ENCODE peak calls at places on chromosomes 2 and 18, in six cellular contexts. B is cardiac muscle cell, J is mesothelial cell of epicardium, K is cardiac fibroblast, C is HepG2, M is OCI-LY7. Q is an unnamed sample.

GRCh38 chr2:3805120-3805519 is 101.7 kb downstream of the DCDC2C start:
- DNase-seq in B (no peak), J (no peak), K (no peak), C (peak), M (no peak), Q (no peak)

GRCh38 chr18:62183578-62184195 is 3.2 kb downstream of the PIGN start:
- DNase-seq in B (peak), J (no peak), K (peak), C (peak), M (peak), Q (peak)

GRCh38 chr2:66030553-66030952 is 404.4 kb upstream of the MEIS1 start:
- DNase-seq in B (no peak), J (no peak), K (no peak), C (peak), M (no peak), Q (no peak)

GRCh38 chr18:61154866-61155265 is 178.4 kb upstream of the CDH20 start:
- DNase-seq in B (no peak), J (no peak), K (no peak), C (no peak), M (no peak), Q (no peak)

GRCh38 chr2:221025397-221025796 is 546.7 kb downstream of the EPHA4 start:
- DNase-seq in B (no peak), J (no peak), K (no peak), C (no peak), M (peak), Q (no peak)

GRCh38 chr2:10161206-10161931 is 38.8 kb downstream of the RRM2 start:
- DNase-seq in B (no peak), J (no peak), K (peak), C (no peak), M (no peak), Q (no peak)

GRCh38 chr2:139992078-139992477 is 1211.9 kb upstream of the NXPH2 start:
- DNase-seq in B (no peak), J (no peak), K (no peak), C (peak), M (no peak), Q (no peak)

GRCh38 chr18:67733094-67733493 is 216.6 kb upstream of the DSEL start:
- DNase-seq in B (peak), J (no peak), K (peak), C (no peak), M (no peak), Q (no peak)

GRCh38 chr18:22314406-22314805 is 103.3 kb downstream of the CTAGE1 start:
- DNase-seq in B (peak), J (no peak), K (peak), C (no peak), M (no peak), Q (no peak)

GRCh38 chr2:231193216-231193615 is 5.2 kb upstream of the ARMC9 start:
- DNase-seq in B (no peak), J (no peak), K (no peak), C (no peak), M (no peak), Q (no peak)

GRCh38 chr18:63578357-63578958 is 8.7 kb upstream of the SERPINB13 start:
- DNase-seq in B (peak), J (no peak), K (peak), C (peak), M (peak), Q (peak)

GRCh38 chr2:129764376-129765325 is 214.8 kb upstream of the RAB6C start:
- DNase-seq in B (no peak), J (no peak), K (no peak), C (no peak), M (no peak), Q (no peak)

GRCh38 chr18:61546598-61546997 is 213.4 kb downstream of the CDH20 start:
- DNase-seq in B (peak), J (no peak), K (peak), C (no peak), M (no peak), Q (no peak)

GRCh38 chr2:233062946-233063268 is 2.8 kb downstream of the INPP5D start:
- DNase-seq in B (no peak), J (no peak), K (no peak), C (no peak), M (no peak), Q (no peak)

GRCh38 chr2:16665746-16666452 is at the start of gene CYRIA:
- DNase-seq in B (peak), J (peak), K (peak), C (no peak), M (peak), Q (peak)

GRCh38 chr2:238528953-238529781 is 102.4 kb downstream of the ASB1 start:
- DNase-seq in B (peak), J (no peak), K (peak), C (peak), M (no peak), Q (no peak)

GRCh38 chr2:84481702-84482101 is 22.6 kb upstream of the SUCLG1 start:
- DNase-seq in B (peak), J (no peak), K (peak), C (no peak), M (no peak), Q (no peak)

GRCh38 chr2:167052825-167053224 is 164.5 kb downstream of the XIRP2 start:
- DNase-seq in B (peak), J (no peak), K (peak), C (no peak), M (no peak), Q (no peak)

GRCh38 chr2:216632952-216633615 is at the start of gene IGFBP2:
- DNase-seq in B (peak), J (peak), K (peak), C (no peak), M (no peak), Q (peak)

GRCh38 chr2:105645031-105645940 is 99.4 kb upstream of the NCK2 start:
- DNase-seq in B (no peak), J (no peak), K (no peak), C (no peak), M (no peak), Q (no peak)

GRCh38 chr18:11136241-11136640 is 13.1 kb downstream of the PIEZO2 start:
- DNase-seq in B (peak), J (no peak), K (no peak), C (no peak), M (no peak), Q (no peak)

GRCh38 chr2:44997948-44998347 is 11.3 kb downstream of the SIX2 start:
- DNase-seq in B (no peak), J (no peak), K (peak), C (no peak), M (no peak), Q (no peak)

GRCh38 chr2:178419123-178419522 is 31.9 kb downstream of the PRKRA start:
- DNase-seq in B (peak), J (no peak), K (peak), C (no peak), M (peak), Q (no peak)

GRCh38 chr18:35477974-35478373 is 19.8 kb downstream of the INO80C start:
- DNase-seq in B (no peak), J (no peak), K (no peak), C (no peak), M (no peak), Q (no peak)

GRCh38 chr18:35479911-35480586 is 17.7 kb downstream of the INO80C start:
- DNase-seq in B (no peak), J (no peak), K (no peak), C (no peak), M (no peak), Q (no peak)

GRCh38 chr18:35481960-35482366 is 15.8 kb downstream of the INO80C start:
- DNase-seq in B (no peak), J (no peak), K (no peak), C (peak), M (no peak), Q (no peak)

GRCh38 chr18:35477497-35477896 is 20.3 kb downstream of the INO80C start:
- DNase-seq in B (no peak), J (no peak), K (no peak), C (no peak), M (no peak), Q (no peak)

GRCh38 chr18:35478520-35479435 is 19.0 kb downstream of the INO80C start:
- DNase-seq in B (peak), J (no peak), K (peak), C (peak), M (no peak), Q (peak)
- TF ChIP-seq CTCF in B (no peak), J (no peak), K (no peak), C (no peak), M (no peak), Q (no peak)

GRCh38 chr2:42618116-42618515 is 49.7 kb downstream of the MTA3 start:
- DNase-seq in B (no peak), J (no peak), K (peak), C (no peak), M (no peak), Q (no peak)

GRCh38 chr2:42624047-42624446 is 55.6 kb downstream of the MTA3 start:
- DNase-seq in B (no peak), J (no peak), K (no peak), C (no peak), M (no peak), Q (no peak)

GRCh38 chr2:42618972-42619371 is 50.5 kb downstream of the MTA3 start:
- DNase-seq in B (peak), J (no peak), K (peak), C (no peak), M (no peak), Q (no peak)

GRCh38 chr2:42622943-42623676 is 54.7 kb downstream of the MTA3 start:
- DNase-seq in B (no peak), J (no peak), K (no peak), C (no peak), M (no peak), Q (no peak)
- TF ChIP-seq CTCF in B (no peak), J (no peak), K (no peak), C (no peak), M (no peak), Q (no peak)

DNA sequence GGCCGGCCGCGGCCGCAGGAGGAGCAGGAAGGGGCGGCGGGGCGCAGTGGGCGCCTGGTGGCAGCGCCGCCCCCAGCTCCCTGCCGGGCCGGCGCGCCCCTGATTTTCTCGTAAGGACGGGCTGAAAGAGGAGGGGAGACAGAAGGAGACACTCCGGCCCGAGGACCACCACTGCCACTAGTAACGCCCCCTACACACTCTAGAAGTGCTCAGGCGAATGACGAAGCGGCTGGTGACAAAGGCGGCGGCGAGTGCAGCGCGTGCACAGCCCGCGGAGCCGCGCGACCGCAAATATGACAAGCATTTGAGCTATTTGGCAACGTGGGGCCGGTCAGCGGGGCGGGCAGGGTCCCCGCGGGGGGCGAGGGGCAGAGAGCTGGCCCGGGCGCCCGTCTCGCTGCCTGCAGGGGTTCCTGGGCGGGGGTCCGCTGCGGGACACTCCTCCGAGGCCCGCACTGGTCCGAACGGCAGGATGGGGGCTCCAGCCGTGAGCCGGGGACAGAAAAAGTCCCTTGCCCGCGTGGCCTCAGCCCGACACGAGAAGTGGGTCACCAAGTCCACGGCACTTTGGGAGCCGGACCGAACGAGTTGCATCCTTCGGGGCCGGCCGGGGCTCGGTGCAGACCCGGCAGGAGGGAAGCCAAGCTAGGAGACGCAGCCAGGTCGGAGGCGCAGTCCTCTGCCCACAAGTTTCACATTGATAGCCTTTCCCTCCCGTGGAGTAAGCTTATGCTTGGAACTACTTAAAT is 524 bp upstream of the SERTAD2 start:
- DNase-seq in B (peak), J (peak), K (peak), C (peak), M (peak), Q (no peak)
- TF ChIP-seq CTCF in B (no peak), J (no peak), K (no peak), C (peak), M (no peak), Q (no peak)

DNA sequence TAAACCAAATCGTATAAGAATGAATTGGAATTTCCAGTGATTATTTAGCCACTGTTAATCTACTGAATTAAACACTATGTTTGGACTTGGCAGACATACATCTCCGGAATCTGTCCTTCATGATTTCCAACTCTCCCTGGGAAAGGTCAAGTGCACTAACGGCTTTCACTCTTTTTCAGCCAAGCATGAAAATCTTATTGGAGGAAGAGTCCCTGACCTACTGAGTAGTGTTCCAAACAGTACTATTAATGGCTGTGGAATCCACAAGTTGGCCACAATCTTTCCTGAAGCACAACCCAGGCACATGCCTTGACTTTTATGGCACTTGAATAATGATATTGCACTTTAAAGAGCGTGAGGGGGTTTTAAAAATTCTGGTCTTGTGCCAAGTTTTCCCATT is 318.9 kb upstream of the RND3 start:
- DNase-seq in B (peak), J (no peak), K (peak), C (no peak), M (no peak), Q (no peak)
- TF ChIP-seq CTCF in B (no peak), J (no peak), K (no peak), C (no peak), M (no peak), Q (no peak)

DNA sequence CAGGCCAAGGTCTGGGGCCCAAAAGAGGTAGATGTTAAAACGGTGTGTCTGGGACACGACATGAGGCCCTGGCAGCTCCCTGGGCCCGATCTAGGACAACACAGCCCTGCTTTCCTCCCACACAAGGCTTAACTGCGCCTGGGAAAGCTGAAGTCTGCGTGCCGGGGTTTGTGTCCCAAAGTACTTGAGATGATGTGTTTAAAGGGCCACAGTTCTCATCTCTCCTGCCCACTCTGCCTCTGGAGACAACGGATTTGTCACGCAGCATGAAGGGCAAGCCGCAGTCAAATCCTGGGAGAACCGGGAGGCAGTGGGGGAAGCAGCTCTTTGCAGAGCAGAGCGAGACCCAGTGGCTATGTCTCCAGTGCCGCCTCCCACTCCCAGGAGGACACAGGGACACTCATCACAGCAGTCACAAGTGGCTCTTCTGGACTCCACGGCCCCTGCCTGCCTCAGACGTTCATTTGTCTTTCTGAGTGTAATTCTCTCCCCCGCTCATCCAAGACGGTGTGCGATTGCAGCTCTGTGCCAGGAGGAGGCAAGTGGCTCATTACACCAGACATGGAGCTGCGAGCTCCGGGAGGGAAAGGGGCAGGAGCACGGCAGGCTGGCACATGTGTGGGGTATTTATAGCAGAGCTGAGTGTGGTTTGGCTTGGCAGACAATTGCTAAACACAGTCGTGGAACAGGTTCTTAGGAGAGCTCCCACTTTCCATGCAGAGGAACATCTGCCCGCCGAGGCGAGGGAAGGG is 57.7 kb upstream of the SEMA4C start:
- DNase-seq in B (peak), J (no peak), K (peak), C (no peak), M (no peak), Q (no peak)
- TF ChIP-seq CTCF in B (no peak), J (no peak), K (peak), C (no peak), M (no peak), Q (no peak)

GRCh38 chr2:190948671-190949070 is 65.3 kb downstream of the STAT1 start:
- DNase-seq in B (peak), J (peak), K (peak), C (no peak), M (no peak), Q (no peak)

GRCh38 chr2:190950566-190950991 is 63.4 kb downstream of the STAT1 start:
- DNase-seq in B (no peak), J (no peak), K (no peak), C (no peak), M (no peak), Q (no peak)

GRCh38 chr2:190947139-190947538 is 66.5 kb downstream of the GLS start:
- DNase-seq in B (peak), J (no peak), K (peak), C (peak), M (no peak), Q (no peak)

GRCh38 chr2:190943706-190944105 is 63.1 kb downstream of the GLS start:
- DNase-seq in B (no peak), J (no peak), K (no peak), C (no peak), M (no peak), Q (no peak)

GRCh38 chr2:190947711-190948251 is 66.2 kb downstream of the STAT1 start:
- DNase-seq in B (peak), J (no peak), K (peak), C (peak), M (no peak), Q (peak)
- TF ChIP-seq CTCF in B (peak), J (no peak), K (peak), C (no peak), M (no peak), Q (peak)

DNA sequence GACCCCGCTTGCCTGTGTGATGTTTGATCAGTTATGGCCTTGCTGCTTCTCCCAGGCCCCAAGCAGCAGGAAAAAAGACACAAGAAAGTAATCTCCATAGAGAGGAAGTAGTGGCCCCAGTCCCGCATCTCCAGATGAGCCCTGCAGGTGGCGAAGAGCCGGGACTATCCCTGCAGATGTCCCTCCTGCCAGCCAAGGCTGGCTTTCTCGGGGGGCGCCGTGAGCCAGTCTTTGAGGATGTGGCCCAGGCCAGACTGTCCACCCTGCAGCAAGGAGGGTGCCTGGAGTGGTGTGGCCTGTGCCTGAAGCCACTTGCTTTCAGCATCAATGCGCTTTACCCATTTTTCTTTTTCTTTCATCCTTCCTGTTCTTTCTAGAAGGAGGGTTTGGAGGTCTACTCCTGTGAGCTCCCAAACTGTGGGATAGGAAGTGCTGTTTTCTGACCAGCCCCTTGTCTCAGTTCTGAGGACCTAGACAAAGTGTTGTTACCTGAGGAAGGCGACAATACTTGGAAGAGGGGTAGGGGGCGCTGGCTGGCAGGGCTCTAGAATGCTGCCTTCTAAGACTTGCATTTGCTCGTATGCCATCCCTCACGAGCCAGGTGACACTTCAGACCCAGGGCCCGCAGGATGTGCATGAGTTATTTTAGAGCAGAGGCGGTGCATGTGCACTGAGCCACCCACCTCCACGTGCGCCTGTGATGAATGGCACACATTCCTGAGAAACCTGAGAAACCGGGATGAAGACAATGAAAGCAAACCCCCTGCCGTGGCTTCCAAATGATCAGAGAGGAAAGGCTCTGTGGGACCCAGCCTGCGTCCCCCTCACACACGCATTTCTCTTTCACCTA is 255.8 kb downstream of the FBXO15 start:
- DNase-seq in B (no peak), J (no peak), K (no peak), C (no peak), M (no peak), Q (no peak)
- TF ChIP-seq CTCF in B (no peak), J (peak), K (no peak), C (peak), M (no peak), Q (no peak)

Q was measured in GM10248.